ENCODE peak calls at places on chromosomes 6 and 20, in seven cellular contexts. D is SHP77, V is mesenteric fat pad, A is germinal center, Y is cardiac fibroblast, Q is PC-3, U is NCI-H1048. G is an unnamed sample.

GRCh38 chr20:41141153-41141815 is 3.9 kb downstream of the PLCG1 start:
- DNase-seq in D (no peak), V (no peak), A (peak; percentile 27), Y (peak; percentile 41), Q (no peak), U (no peak), G (no peak)

GRCh38 chr6:81476881-81477280 is 275.6 kb downstream of the TENT5A start:
- DNase-seq in D (no peak), V (no peak), A (no peak), Y (peak; percentile 77), Q (peak; percentile 5), U (no peak), G (no peak)

GRCh38 chr6:96942676-96943075 is 18.1 kb downstream of the KLHL32 start:
- DNase-seq in D (no peak), V (no peak), A (no peak), Y (no peak), Q (no peak), U (no peak), G (no peak)

GRCh38 chr6:53794720-53795253 is at the start of gene LRRC1:
- DNase-seq in D (peak; percentile 81), V (peak; percentile 98), A (peak; percentile 94), Y (peak; percentile 88), Q (peak; percentile 95), U (peak; percentile 85), G (peak; percentile 92)

GRCh38 chr6:158672726-158673125 is 22.9 kb downstream of the SYTL3 start:
- DNase-seq in D (no peak), V (no peak), A (no peak), Y (no peak), Q (no peak), U (no peak), G (no peak)

GRCh38 chr6:107585815-107586435 is 96.0 kb downstream of the SOBP start:
- DNase-seq in D (no peak), V (no peak), A (no peak), Y (no peak), Q (no peak), U (no peak), G (no peak)

GRCh38 chr20:37837934-37838333 is 65.0 kb upstream of the VSTM2L start:
- DNase-seq in D (no peak), V (no peak), A (no peak), Y (no peak), Q (no peak), U (no peak), G (no peak)

GRCh38 chr6:10855233-10855632 is 16.9 kb upstream of the MAK start:
- DNase-seq in D (peak; percentile 36), V (no peak), A (no peak), Y (no peak), Q (no peak), U (no peak), G (no peak)

GRCh38 chr6:39508513-39508912 is 186.0 kb upstream of the KCNK16 start:
- DNase-seq in D (no peak), V (no peak), A (no peak), Y (no peak), Q (no peak), U (no peak), G (no peak)

GRCh38 chr20:7029005-7029404 is 261.5 kb downstream of the BMP2 start:
- DNase-seq in D (no peak), V (no peak), A (no peak), Y (no peak), Q (no peak), U (no peak), G (no peak)

GRCh38 chr6:106886922-106887797 is 87.4 kb downstream of the CD24 start:
- DNase-seq in D (peak; percentile 73), V (no peak), A (no peak), Y (no peak), Q (peak; percentile 35), U (no peak), G (no peak)